ENCODE peak calls at places on chromosomes 4 and X, in four cellular contexts. One of them, this sample, is unnamed.

GRCh38 chr4:158810487-158811215 is 41.8 kb downstream of the FNIP2 start:
- DNase-seq in A549: peak
- DNase-seq in body of pancreas: peak
- DNase-seq in heart right ventricle: no peak
- DNase-seq in this sample: peak

GRCh38 chr4:75733369-75733768 is 9.0 kb downstream of the USO1 start:
- DNase-seq in heart right ventricle: no peak
- DNase-seq in body of pancreas: no peak
- DNase-seq in A549: no peak
- DNase-seq in this sample: no peak

GRCh38 chr4:151882072-151882803 is 121.4 kb upstream of the GATB start:
- DNase-seq in A549: no peak
- DNase-seq in body of pancreas: no peak
- DNase-seq in heart right ventricle: no peak
- DNase-seq in this sample: no peak

GRCh38 chrX:68834371-68835103 is 5.7 kb downstream of the EFNB1 start:
- DNase-seq in body of pancreas: peak
- DNase-seq in heart right ventricle: no peak
- DNase-seq in A549: no peak
- DNase-seq in this sample: peak

GRCh38 chr4:25569726-25570125 is 85.9 kb upstream of the SLC34A2 start:
- DNase-seq in body of pancreas: no peak
- DNase-seq in heart right ventricle: no peak
- DNase-seq in A549: no peak
- DNase-seq in this sample: no peak

GRCh38 chr4:110550260-110550659 is 72.6 kb downstream of the PITX2 start:
- DNase-seq in heart right ventricle: no peak
- DNase-seq in A549: no peak
- DNase-seq in body of pancreas: no peak
- DNase-seq in this sample: no peak

GRCh38 chrX:12949205-12949926 is 25.5 kb upstream of the TMSB4X start:
- DNase-seq in A549: no peak
- DNase-seq in heart right ventricle: no peak
- DNase-seq in body of pancreas: no peak
- DNase-seq in this sample: no peak

GRCh38 chrX:39677987-39678840 is 419.5 kb downstream of the BCOR start:
- DNase-seq in body of pancreas: no peak
- DNase-seq in A549: no peak
- DNase-seq in heart right ventricle: no peak
- DNase-seq in this sample: no peak

GRCh38 chr4:1208970-1209704 is 36.8 kb upstream of the SPON2 start:
- DNase-seq in A549: no peak
- DNase-seq in heart right ventricle: peak
- DNase-seq in body of pancreas: peak
- DNase-seq in this sample: peak

GRCh38 chr4:65645185-65645584 is 25.1 kb downstream of the EPHA5 start:
- DNase-seq in A549: peak
- DNase-seq in heart right ventricle: no peak
- DNase-seq in body of pancreas: no peak
- DNase-seq in this sample: no peak

GRCh38 chrX:111761578-111762135 is 80.7 kb downstream of the ALG13 start:
- DNase-seq in A549: no peak
- DNase-seq in body of pancreas: no peak
- DNase-seq in heart right ventricle: no peak
- DNase-seq in this sample: no peak

GRCh38 chr4:134777626-134778025 is 576.0 kb upstream of the PABPC4L start:
- DNase-seq in body of pancreas: no peak
- DNase-seq in A549: peak
- DNase-seq in heart right ventricle: no peak
- DNase-seq in this sample: no peak

GRCh38 chr4:17489123-17489522 is 22.8 kb downstream of the QDPR start:
- DNase-seq in heart right ventricle: no peak
- DNase-seq in A549: no peak
- DNase-seq in body of pancreas: no peak
- DNase-seq in this sample: no peak

GRCh38 chrX:30309139-30309571 is at the start of gene NR0B1:
- DNase-seq in A549: peak
- DNase-seq in heart right ventricle: peak
- DNase-seq in body of pancreas: peak
- DNase-seq in this sample: peak

GRCh38 chrX:41553688-41554087 is 106.5 kb downstream of the NYX start:
- DNase-seq in body of pancreas: no peak
- DNase-seq in A549: no peak
- DNase-seq in heart right ventricle: no peak
- DNase-seq in this sample: no peak

GRCh38 chr4:84632092-84632491 is 49.2 kb downstream of the CDS1 start:
- DNase-seq in heart right ventricle: no peak
- DNase-seq in body of pancreas: no peak
- DNase-seq in A549: no peak
- DNase-seq in this sample: no peak

GRCh38 chr4:173231916-173232315 is 63.3 kb downstream of the GALNT7 start:
- DNase-seq in A549: peak
- DNase-seq in body of pancreas: no peak
- DNase-seq in heart right ventricle: no peak
- DNase-seq in this sample: no peak

GRCh38 chrX:106599411-106599810 is 12.4 kb upstream of the RADX start:
- DNase-seq in A549: no peak
- DNase-seq in body of pancreas: no peak
- DNase-seq in heart right ventricle: no peak
- DNase-seq in this sample: no peak

GRCh38 chr4:7266525-7267292 is 74.4 kb downstream of the SORCS2 start:
- DNase-seq in body of pancreas: no peak
- DNase-seq in heart right ventricle: no peak
- DNase-seq in A549: peak
- DNase-seq in this sample: no peak

GRCh38 chr4:2416564-2417195 is 1.8 kb downstream of the ZFYVE28 start:
- DNase-seq in heart right ventricle: no peak
- DNase-seq in A549: no peak
- DNase-seq in body of pancreas: no peak
- DNase-seq in this sample: no peak

GRCh38 chrX:115322375-115322774 is 32.9 kb downstream of the LUZP4 start:
- DNase-seq in body of pancreas: no peak
- DNase-seq in heart right ventricle: no peak
- DNase-seq in A549: no peak
- DNase-seq in this sample: no peak

GRCh38 chr4:39346856-39347519 is 19.2 kb downstream of the RFC1 start:
- DNase-seq in body of pancreas: no peak
- DNase-seq in A549: no peak
- DNase-seq in heart right ventricle: no peak
- DNase-seq in this sample: no peak

GRCh38 chrX:25873196-25873595 is 264.9 kb upstream of the MAGEB18 start:
- DNase-seq in body of pancreas: peak
- DNase-seq in A549: no peak
- DNase-seq in heart right ventricle: no peak
- DNase-seq in this sample: no peak

GRCh38 chrX:80285131-80285773 is 135.0 kb upstream of the TENT5D start:
- DNase-seq in A549: peak
- DNase-seq in heart right ventricle: no peak
- DNase-seq in body of pancreas: peak
- DNase-seq in this sample: no peak

GRCh38 chr4:63757919-63758318 is 651.3 kb downstream of the TECRL start:
- DNase-seq in body of pancreas: no peak
- DNase-seq in A549: no peak
- DNase-seq in heart right ventricle: no peak
- DNase-seq in this sample: no peak

GRCh38 chr4:111664546-111664945 is 480.7 kb upstream of the FAM241A start:
- DNase-seq in heart right ventricle: no peak
- DNase-seq in A549: no peak
- DNase-seq in body of pancreas: no peak
- DNase-seq in this sample: no peak

GRCh38 chr4:169618986-169619385 is 1.4 kb upstream of the CLCN3 start:
- DNase-seq in body of pancreas: no peak
- DNase-seq in heart right ventricle: no peak
- DNase-seq in A549: no peak
- DNase-seq in this sample: no peak

GRCh38 chrX:15451913-15452312 is 41.2 kb downstream of the PIR start:
- DNase-seq in body of pancreas: no peak
- DNase-seq in A549: no peak
- DNase-seq in heart right ventricle: peak
- DNase-seq in this sample: peak

GRCh38 chr4:140952709-140953108 is 180.6 kb downstream of the RNF150 start:
- DNase-seq in A549: no peak
- DNase-seq in heart right ventricle: no peak
- DNase-seq in body of pancreas: no peak
- DNase-seq in this sample: no peak

GRCh38 chrX:13622565-13622964 is 30.4 kb upstream of the TCEANC start:
- DNase-seq in heart right ventricle: no peak
- DNase-seq in A549: no peak
- DNase-seq in body of pancreas: no peak
- DNase-seq in this sample: no peak

GRCh38 chr4:151674804-151675290 is 86.0 kb downstream of the GATB start:
- DNase-seq in body of pancreas: peak
- DNase-seq in heart right ventricle: peak
- DNase-seq in A549: no peak
- DNase-seq in this sample: peak

GRCh38 chrX:52852110-52852872 is 15.6 kb downstream of the XAGE3 start:
- DNase-seq in heart right ventricle: no peak
- DNase-seq in A549: no peak
- DNase-seq in body of pancreas: no peak
- DNase-seq in this sample: no peak

GRCh38 chr4:54498661-54499111 is 159.1 kb upstream of the KIT start:
- DNase-seq in A549: peak
- DNase-seq in heart right ventricle: no peak
- DNase-seq in body of pancreas: no peak
- DNase-seq in this sample: no peak

GRCh38 chr4:127810551-127810950 is 28.4 kb downstream of the HSPA4L start:
- DNase-seq in heart right ventricle: no peak
- DNase-seq in A549: no peak
- DNase-seq in body of pancreas: no peak
- DNase-seq in this sample: no peak

DNA sequence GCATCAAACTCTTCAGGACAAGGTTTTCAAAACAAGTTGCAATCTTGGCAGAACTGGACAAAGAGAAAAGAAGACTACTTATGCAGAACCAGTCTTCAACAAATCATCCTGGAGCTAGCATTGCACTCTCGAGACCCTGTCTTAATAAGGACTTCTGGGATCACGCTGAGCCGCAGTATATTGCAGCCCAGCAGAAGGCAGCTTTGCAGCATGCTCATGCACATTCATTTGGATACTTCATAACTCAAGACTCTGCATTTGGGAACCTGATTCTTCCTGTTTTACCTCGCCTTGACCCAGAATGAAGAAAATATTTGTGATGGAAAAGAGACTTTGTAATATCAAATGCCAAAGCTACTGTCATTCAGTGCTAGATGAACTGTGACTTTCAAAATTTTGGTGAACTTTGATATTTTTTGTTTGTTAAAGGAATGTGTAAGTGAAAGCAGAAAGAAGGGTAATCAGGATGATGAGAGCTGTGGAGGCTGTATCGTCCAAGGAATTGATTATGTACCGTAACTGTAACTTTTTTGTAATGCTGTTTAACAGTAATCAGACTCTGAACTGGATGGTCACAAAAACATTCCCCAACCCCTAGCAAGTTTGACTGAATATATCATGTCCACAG is 27.2 kb downstream of the HSPA4L start:
- DNase-seq in heart right ventricle: no peak
- DNase-seq in A549: peak
- DNase-seq in body of pancreas: no peak
- DNase-seq in this sample: no peak
- TF ChIP-seq CTCF in heart right ventricle: peak
- TF ChIP-seq CTCF in A549: no peak
- TF ChIP-seq CTCF in body of pancreas: no peak
- TF ChIP-seq CTCF in this sample: no peak

GRCh38 chrX:130121505-130121800 is 11.2 kb upstream of the ELF4 start:
- DNase-seq in A549: no peak
- DNase-seq in body of pancreas: no peak
- DNase-seq in heart right ventricle: no peak
- DNase-seq in this sample: no peak
- H3K4me3 ChIP-seq in A549: no peak
- H3K4me3 ChIP-seq in body of pancreas: no peak
- H3K4me3 ChIP-seq in heart right ventricle: no peak
- H3K4me3 ChIP-seq in this sample: no peak

GRCh38 chr4:127793528-127793927 is 11.4 kb downstream of the HSPA4L start:
- DNase-seq in heart right ventricle: no peak
- DNase-seq in A549: no peak
- DNase-seq in body of pancreas: no peak
- DNase-seq in this sample: no peak
- TF ChIP-seq CTCF in heart right ventricle: no peak
- TF ChIP-seq CTCF in A549: no peak
- TF ChIP-seq CTCF in body of pancreas: no peak
- TF ChIP-seq CTCF in this sample: no peak

DNA sequence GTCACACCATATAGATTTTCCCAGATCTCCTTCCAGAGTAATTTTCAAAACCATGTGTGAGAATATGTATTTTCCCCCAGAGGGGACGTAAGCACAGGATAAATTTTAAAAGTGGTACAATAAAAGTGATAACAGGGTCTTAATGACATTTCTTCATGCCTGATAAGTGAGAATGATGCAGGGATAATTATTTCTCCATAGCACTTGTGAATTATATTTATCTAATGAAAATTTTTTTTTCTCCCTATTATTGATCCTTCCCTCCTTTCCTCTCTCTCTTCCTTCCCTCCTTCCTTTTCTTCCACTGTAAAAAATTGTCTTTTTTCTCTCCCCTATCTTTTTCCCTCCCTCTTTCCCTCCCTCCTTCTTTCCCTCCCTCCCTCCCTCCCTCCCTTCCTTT is 17.0 kb upstream of the TRPC3 start:
- DNase-seq in heart right ventricle: no peak
- DNase-seq in body of pancreas: no peak
- DNase-seq in A549: no peak
- DNase-seq in this sample: no peak
- H3K4me3 ChIP-seq in heart right ventricle: no peak
- H3K4me3 ChIP-seq in body of pancreas: no peak
- H3K4me3 ChIP-seq in A549: no peak
- H3K4me3 ChIP-seq in this sample: no peak

GRCh38 chr4:186190456-186191265 is 706 bp upstream of the CYP4V2 start:
- DNase-seq in A549: no peak
- DNase-seq in heart right ventricle: peak
- DNase-seq in body of pancreas: no peak
- DNase-seq in this sample: no peak
- TF ChIP-seq CTCF in A549: no peak
- TF ChIP-seq CTCF in heart right ventricle: peak
- TF ChIP-seq CTCF in body of pancreas: no peak
- TF ChIP-seq CTCF in this sample: no peak

GRCh38 chrX:123184858-123185251 is 777 bp downstream of the GRIA3 start:
- DNase-seq in A549: no peak
- DNase-seq in body of pancreas: no peak
- DNase-seq in heart right ventricle: no peak
- DNase-seq in this sample: peak
- H3K4me3 ChIP-seq in A549: no peak
- H3K4me3 ChIP-seq in body of pancreas: no peak
- H3K4me3 ChIP-seq in heart right ventricle: peak
- H3K4me3 ChIP-seq in this sample: no peak